ENCODE peak calls at places on chromosomes 13 and 19, in five cellular contexts. One of them, this sample, is unnamed.
A peak's percentile ranks its signal among the peaks of the same experiment; 100 is the strongest.

GRCh38 chr19:5334366-5334739 is 6.3 kb downstream of the PTPRS start:
- DNase-seq in esophagus squamous epithelium: no peak
- DNase-seq in astrocyte of the cerebellum: no peak
- DNase-seq in right atrium auricular region: no peak
- DNase-seq in activated T-cell treated with anti-CD3 and anti-CD28 coated beads, Interleukin-2, amount 50 U/mL, for 72 hours: no peak
- DNase-seq in this sample: no peak

GRCh38 chr19:23075031-23075733 is 41.6 kb upstream of the ZNF730 start:
- DNase-seq in esophagus squamous epithelium: no peak
- DNase-seq in astrocyte of the cerebellum: peak; percentile 33
- DNase-seq in right atrium auricular region: peak; percentile 64
- DNase-seq in activated T-cell treated with anti-CD3 and anti-CD28 coated beads, Interleukin-2, amount 50 U/mL, for 72 hours: peak; percentile 32
- DNase-seq in this sample: peak; percentile 94

GRCh38 chr13:113928701-113929627 is 44.9 kb downstream of the C13orf46 start:
- DNase-seq in esophagus squamous epithelium: no peak
- DNase-seq in astrocyte of the cerebellum: peak; percentile 57
- DNase-seq in right atrium auricular region: peak; percentile 83
- DNase-seq in activated T-cell treated with anti-CD3 and anti-CD28 coated beads, Interleukin-2, amount 50 U/mL, for 72 hours: no peak
- DNase-seq in this sample: no peak

GRCh38 chr13:50208826-50209335 is 193.6 kb downstream of the KCNRG start:
- DNase-seq in esophagus squamous epithelium: no peak
- DNase-seq in astrocyte of the cerebellum: peak; percentile 82
- DNase-seq in right atrium auricular region: peak; percentile 73
- DNase-seq in activated T-cell treated with anti-CD3 and anti-CD28 coated beads, Interleukin-2, amount 50 U/mL, for 72 hours: peak; percentile 9
- DNase-seq in this sample: no peak

GRCh38 chr13:74696148-74696922 is 562.1 kb upstream of the KLF12 start:
- DNase-seq in esophagus squamous epithelium: no peak
- DNase-seq in astrocyte of the cerebellum: no peak
- DNase-seq in right atrium auricular region: no peak
- DNase-seq in activated T-cell treated with anti-CD3 and anti-CD28 coated beads, Interleukin-2, amount 50 U/mL, for 72 hours: no peak
- DNase-seq in this sample: no peak

GRCh38 chr13:79290595-79291244 is 115.3 kb downstream of the RBM26 start:
- DNase-seq in esophagus squamous epithelium: no peak
- DNase-seq in astrocyte of the cerebellum: no peak
- DNase-seq in right atrium auricular region: no peak
- DNase-seq in activated T-cell treated with anti-CD3 and anti-CD28 coated beads, Interleukin-2, amount 50 U/mL, for 72 hours: no peak
- DNase-seq in this sample: no peak

GRCh38 chr19:45079063-45079910 is at the start of gene GEMIN7:
- DNase-seq in esophagus squamous epithelium: no peak
- DNase-seq in astrocyte of the cerebellum: no peak
- DNase-seq in right atrium auricular region: peak; percentile 70
- DNase-seq in activated T-cell treated with anti-CD3 and anti-CD28 coated beads, Interleukin-2, amount 50 U/mL, for 72 hours: peak; percentile 86
- DNase-seq in this sample: peak; percentile 84

GRCh38 chr19:41861846-41862245 is 1.8 kb downstream of the RPS19 start:
- DNase-seq in esophagus squamous epithelium: no peak
- DNase-seq in astrocyte of the cerebellum: no peak
- DNase-seq in right atrium auricular region: no peak
- DNase-seq in activated T-cell treated with anti-CD3 and anti-CD28 coated beads, Interleukin-2, amount 50 U/mL, for 72 hours: no peak
- DNase-seq in this sample: no peak

GRCh38 chr13:84994582-84994981 is 804.6 kb downstream of the SLITRK6 start:
- DNase-seq in esophagus squamous epithelium: no peak
- DNase-seq in astrocyte of the cerebellum: no peak
- DNase-seq in right atrium auricular region: no peak
- DNase-seq in activated T-cell treated with anti-CD3 and anti-CD28 coated beads, Interleukin-2, amount 50 U/mL, for 72 hours: no peak
- DNase-seq in this sample: no peak

GRCh38 chr19:6710273-6711077 is 10.0 kb downstream of the C3 start:
- DNase-seq in esophagus squamous epithelium: no peak
- DNase-seq in astrocyte of the cerebellum: no peak
- DNase-seq in right atrium auricular region: no peak
- DNase-seq in activated T-cell treated with anti-CD3 and anti-CD28 coated beads, Interleukin-2, amount 50 U/mL, for 72 hours: no peak
- DNase-seq in this sample: no peak

GRCh38 chr13:65217459-65217858 is 2012.7 kb downstream of the PCDH9 start:
- DNase-seq in esophagus squamous epithelium: no peak
- DNase-seq in astrocyte of the cerebellum: no peak
- DNase-seq in right atrium auricular region: no peak
- DNase-seq in activated T-cell treated with anti-CD3 and anti-CD28 coated beads, Interleukin-2, amount 50 U/mL, for 72 hours: no peak
- DNase-seq in this sample: no peak

GRCh38 chr19:49637865-49638350 is 2.0 kb downstream of the RRAS start:
- DNase-seq in esophagus squamous epithelium: no peak
- DNase-seq in astrocyte of the cerebellum: no peak
- DNase-seq in right atrium auricular region: peak; percentile 92
- DNase-seq in activated T-cell treated with anti-CD3 and anti-CD28 coated beads, Interleukin-2, amount 50 U/mL, for 72 hours: peak; percentile 14
- DNase-seq in this sample: no peak